ENCODE peak calls at places on chromosomes 1 and 21, in ten cellular contexts. L, O, Q, J, H, X, F, I, R and Y are unnamed samples.

GRCh38 chr1:63590161-63590560 is 3.0 kb upstream of the PGM1 start:
- DNase-seq in F (no peak), O (no peak), I (no peak), Q (no peak), X (no peak), L (no peak), J (no peak), H (no peak), R (no peak), Y (no peak)

GRCh38 chr1:16430598-16430997 is 6.6 kb downstream of the SPATA21 start:
- DNase-seq in F (no peak), H (peak; percentile 56), Q (no peak), I (no peak), X (no peak), J (no peak), L (no peak), O (no peak), R (no peak), Y (peak; percentile 71)

GRCh38 chr1:208528577-208529240 is 284.5 kb upstream of the PLXNA2 start:
- DNase-seq in H (no peak), R (no peak), O (no peak), Q (no peak), F (peak; percentile 45), J (no peak), X (peak; percentile 16), L (no peak), I (peak; percentile 75), Y (no peak)

GRCh38 chr1:159921700-159922498 is 3.4 kb downstream of the TAGLN2 start:
- DNase-seq in J (no peak), F (no peak), R (peak; percentile 31), Q (peak; percentile 41), X (no peak), L (no peak), H (no peak), O (peak; percentile 62), I (no peak), Y (peak; percentile 52)

GRCh38 chr1:226993676-226994356 is 53.7 kb downstream of the COQ8A start:
- DNase-seq in O (peak; percentile 54), I (peak; percentile 63), X (no peak), L (no peak), F (peak; percentile 47), H (no peak), J (no peak), Q (no peak), R (no peak), Y (no peak)

GRCh38 chr1:228294717-228295116 is 86.9 kb downstream of the OBSCN start:
- DNase-seq in O (no peak), R (no peak), L (no peak), H (no peak), Q (no peak), X (no peak), F (no peak), I (no peak), J (no peak), Y (no peak)

GRCh38 chr21:32004281-32004680 is 131.5 kb downstream of the HUNK start:
- DNase-seq in L (no peak), Q (no peak), I (no peak), J (no peak), X (no peak), H (no peak), O (no peak), R (no peak), F (no peak), Y (no peak)

GRCh38 chr1:46747683-46748288 is 28.9 kb upstream of the EFCAB14 start:
- DNase-seq in F (peak; percentile 65), L (peak; percentile 57), X (no peak), J (peak; percentile 78), O (peak; percentile 53), Q (peak; percentile 31), H (peak; percentile 47), I (no peak), R (peak; percentile 57), Y (peak; percentile 67)

GRCh38 chr1:40902634-40902897 is 40.4 kb upstream of the CITED4 start:
- DNase-seq in I (no peak), O (no peak), F (no peak), L (no peak), H (no peak), R (no peak), J (no peak), Q (no peak), X (no peak), Y (no peak)

GRCh38 chr1:40898434-40898900 is 36.3 kb upstream of the CITED4 start:
- DNase-seq in I (no peak), R (no peak), O (no peak), X (no peak), H (peak; percentile 71), F (no peak), L (peak; percentile 45), J (no peak), Q (no peak), Y (no peak)

GRCh38 chr1:40903106-40903505 is 40.9 kb upstream of the CITED4 start:
- DNase-seq in J (no peak), X (no peak), I (no peak), Q (no peak), H (no peak), F (no peak), O (no peak), R (no peak), L (no peak), Y (no peak)

GRCh38 chr1:40899230-40899870 is 37.2 kb upstream of the CITED4 start:
- DNase-seq in Q (no peak), F (peak; percentile 50), L (peak; percentile 81), X (no peak), I (no peak), R (peak; percentile 64), O (no peak), H (no peak), J (no peak), Y (no peak)

DNA sequence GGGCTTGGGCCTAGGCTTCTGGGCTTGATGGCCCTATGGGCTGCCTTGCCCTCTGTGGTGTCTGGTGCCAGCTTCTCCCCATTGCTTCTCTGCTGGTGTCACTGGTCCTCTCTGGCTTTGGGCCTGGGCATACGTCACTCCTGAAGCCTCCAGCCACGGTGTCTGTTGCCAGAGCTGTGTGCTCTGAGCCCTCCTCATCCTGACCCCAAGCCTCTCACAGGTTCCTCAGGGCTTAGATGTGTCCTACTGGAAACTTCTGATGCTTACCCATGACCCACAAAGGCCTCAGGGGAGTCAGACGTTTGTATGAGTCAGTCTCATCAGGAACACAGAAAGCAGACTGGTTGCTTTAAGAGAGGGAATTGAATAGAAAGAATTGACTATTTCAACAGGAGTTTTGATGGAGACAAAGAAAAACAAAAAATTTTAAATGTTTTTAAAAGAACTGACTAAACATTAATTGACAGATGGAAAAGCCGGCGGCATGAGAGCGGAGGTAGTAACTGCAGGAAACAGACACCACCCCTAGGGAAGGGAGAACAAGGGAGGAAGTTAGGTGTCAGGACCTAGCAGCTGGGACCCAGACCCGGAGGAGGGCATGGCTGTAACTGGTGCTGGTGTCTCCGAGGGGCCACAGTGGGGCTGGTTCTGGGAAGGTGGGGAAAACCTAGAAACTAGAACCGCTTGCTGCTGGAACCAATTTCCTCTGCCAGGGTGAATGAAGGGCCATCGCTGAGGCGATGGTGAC is 39.9 kb upstream of the CITED4 start:
- DNase-seq in R (no peak), J (peak; percentile 66), I (no peak), X (no peak), O (no peak), H (peak; percentile 55), F (no peak), Q (no peak), L (no peak), Y (no peak)
- TF ChIP-seq EP300 in R (no peak), J (peak; percentile 43), I (no peak), X (no peak), O (no peak), H (no peak), F (no peak), Q (no peak), L (no peak), Y (no peak)

GRCh38 chr21:25280061-25280460 is 327.2 kb downstream of the MRPL39 start:
- DNase-seq in O (no peak), I (no peak), J (no peak), F (no peak), H (no peak), Q (no peak), R (no peak), L (no peak), X (no peak), Y (no peak)

GRCh38 chr21:25281134-25281533 is 326.1 kb downstream of the MRPL39 start:
- DNase-seq in H (no peak), X (no peak), Q (no peak), F (no peak), L (no peak), I (no peak), O (no peak), J (no peak), R (no peak), Y (no peak)

DNA sequence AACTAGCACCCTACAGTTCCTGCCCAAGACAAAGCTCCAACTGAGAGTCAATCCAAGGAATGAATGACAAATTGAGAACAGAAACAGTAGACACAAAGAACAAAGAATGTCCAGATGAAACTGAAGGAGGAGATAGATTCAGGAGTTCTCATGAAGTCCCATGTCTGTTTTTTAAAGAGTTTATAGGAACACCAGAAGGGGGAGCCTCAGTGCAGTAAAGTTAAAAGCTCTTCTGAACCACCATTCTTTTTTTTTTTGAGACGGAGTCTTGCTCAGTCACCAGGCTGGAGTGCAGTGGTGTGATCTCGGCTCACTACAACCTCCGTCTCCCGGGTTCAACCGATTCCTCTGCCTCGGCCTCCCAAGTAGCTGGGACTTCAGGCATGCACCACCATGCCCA is 323.6 kb downstream of the MRPL39 start:
- DNase-seq in H (peak; percentile 1), Q (no peak), F (no peak), X (no peak), L (no peak), J (no peak), I (no peak), O (no peak), R (no peak), Y (no peak)
- TF ChIP-seq EP300 in H (no peak), Q (no peak), F (no peak), X (no peak), L (no peak), J (no peak), I (no peak), O (no peak), R (no peak), Y (no peak)

DNA sequence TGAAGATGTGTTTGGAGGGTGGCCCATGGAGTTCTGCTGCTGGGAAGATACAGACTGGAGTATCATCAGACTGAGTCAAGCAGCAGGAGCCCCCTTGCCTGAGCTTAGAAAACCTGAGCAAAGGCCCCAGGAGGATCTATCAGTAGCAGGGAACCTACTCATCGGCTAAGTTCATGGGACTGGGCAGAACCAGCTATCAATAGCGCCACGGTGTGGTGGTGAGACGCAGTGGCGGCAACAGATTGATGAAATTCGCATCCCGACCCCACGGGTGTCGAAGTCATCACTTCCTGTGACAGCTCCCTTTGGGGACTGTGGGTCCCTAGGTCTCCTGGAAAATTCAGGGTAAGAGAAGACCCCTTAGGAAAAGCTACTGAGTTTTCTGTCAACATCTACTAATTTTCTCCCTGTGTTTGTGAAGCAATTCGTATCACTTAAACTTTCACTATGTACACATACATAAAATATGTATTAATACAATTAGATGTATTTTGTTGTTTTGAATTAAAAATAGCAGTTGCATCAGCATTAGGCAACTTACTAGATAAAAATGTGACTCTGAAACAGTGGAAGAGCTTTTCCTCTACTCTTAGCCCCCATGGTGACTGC is 7.1 kb upstream of the CACNA1S start:
- DNase-seq in I (no peak), X (no peak), L (peak; percentile 35), F (peak; percentile 81), Q (peak; percentile 31), H (peak; percentile 62), J (peak; percentile 26), R (peak; percentile 38), O (peak; percentile 59), Y (peak; percentile 81)
- TF ChIP-seq EP300 in I (no peak), X (no peak), L (no peak), F (no peak), Q (no peak), H (no peak), J (no peak), R (no peak), O (no peak), Y (no peak)

GRCh38 chr1:22343456-22344426 is 107.9 kb upstream of the ZBTB40 start:
- DNase-seq in J (no peak), H (no peak), X (no peak), I (no peak), O (no peak), Q (no peak), F (no peak), R (no peak), L (no peak), Y (no peak)
- TF ChIP-seq EP300 in J (no peak), H (no peak), X (no peak), I (no peak), O (no peak), Q (no peak), F (no peak), R (no peak), L (no peak), Y (no peak)